ENCODE peak calls at places on chromosomes 6 and 20, in eight cellular contexts. R is endodermal cell, T is psoas muscle, F is A549, S is SK-N-SH, J is A673, D is colonic mucosa, L is IMR-90. B is an unnamed sample. For H3K9me3 and H3K4me1, the result is how much of the 10 kb centered on the place peaks cover.

GRCh38 chr6:136409598-136409997 is 120.0 kb upstream of the BCLAF1 start:
- DNase-seq in T (no peak), F (no peak), J (no peak), R (no peak), S (no peak), L (no peak), D (no peak), B (no peak)

GRCh38 chr6:166626177-166627038 is 643 bp downstream of the RPS6KA2 start:
- DNase-seq in T (no peak), J (peak), L (peak), S (peak), D (peak), R (peak), F (no peak), B (peak)

GRCh38 chr6:111888928-111889696 is 15.9 kb upstream of the FYN start:
- DNase-seq in R (peak), F (no peak), T (no peak), L (peak), J (peak), D (no peak), S (peak), B (peak)

GRCh38 chr6:107786709-107787588 is 37.2 kb downstream of the SCML4 start:
- DNase-seq in J (no peak), R (peak), T (peak), D (no peak), L (no peak), F (no peak), S (no peak), B (no peak)

GRCh38 chr20:15236812-15237211 is 899.4 kb upstream of the FLRT3 start:
- DNase-seq in L (peak), F (peak), S (peak), T (no peak), J (peak), D (peak), R (peak), B (peak)

GRCh38 chr6:137315081-137315480 is 95.9 kb upstream of the IFNGR1 start:
- DNase-seq in T (no peak), D (no peak), S (no peak), F (no peak), R (no peak), L (no peak), J (no peak), B (no peak)

GRCh38 chr6:75084872-75085381 is 120.9 kb downstream of the COL12A1 start:
- DNase-seq in D (no peak), L (no peak), R (peak), J (no peak), F (no peak), T (no peak), S (no peak), B (peak)

GRCh38 chr6:27592481-27593199 is 119.7 kb upstream of the ZNF184 start:
- DNase-seq in T (no peak), L (peak), J (peak), R (peak), S (no peak), F (peak), D (peak), B (peak)

GRCh38 chr20:3572151-3572550 is 91.0 kb downstream of the GFRA4 start:
- DNase-seq in J (no peak), R (no peak), D (no peak), T (no peak), S (no peak), F (no peak), L (peak), B (no peak)

GRCh38 chr6:156822747-156823206 is 45.6 kb downstream of the ARID1B start:
- DNase-seq in J (no peak), R (no peak), L (no peak), S (peak), D (no peak), F (no peak), T (no peak), B (no peak)

GRCh38 chr6:157644043-157644810 is 178.8 kb upstream of the SNX9 start:
- DNase-seq in S (peak), R (no peak), D (no peak), J (peak), L (no peak), T (no peak), F (peak), B (peak)

DNA sequence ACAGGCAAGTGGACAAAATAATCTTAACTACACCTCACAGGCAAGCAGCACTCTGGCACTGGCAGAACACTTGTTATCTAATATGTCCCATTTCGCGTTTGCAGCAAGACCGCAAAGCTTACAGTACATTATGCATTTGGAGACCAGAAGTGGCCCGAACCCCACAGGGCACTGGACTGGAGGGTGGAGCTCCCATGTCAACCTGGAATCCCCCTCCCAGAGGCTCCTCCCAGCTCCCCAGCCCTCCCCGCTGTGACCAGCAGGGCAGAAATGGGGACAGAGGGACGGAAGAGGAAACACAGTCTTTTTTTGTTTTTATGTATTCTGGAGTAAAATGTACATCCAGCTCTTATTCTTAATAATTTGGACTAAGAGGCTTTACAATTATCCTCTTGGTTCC is 263.7 kb downstream of the SMOC2 start:
- DNase-seq in S (no peak), D (no peak), T (no peak), L (no peak), J (no peak), R (no peak), F (no peak), B (no peak)
- H3K9me3 ChIP-seq in S (under half), D (under half), T (under half), L (half or more), J (under half), R (under half), F (under half), B (under half)

GRCh38 chr6:26457796-26458688 is at the start of gene BTN2A1:
- DNase-seq in D (peak), T (peak), F (peak), S (peak), L (peak), J (peak), R (peak), B (peak)
- TF ChIP-seq CTCF in D (no peak), T (no peak), F (peak), S (peak), L (no peak), J (no peak), R (no peak), B (no peak)

GRCh38 chr6:35599761-35600658 is 87.3 kb upstream of the TULP1 start:
- DNase-seq in L (peak), J (no peak), F (no peak), D (no peak), T (no peak), R (no peak), S (no peak), B (no peak)
- H3K4me1 ChIP-seq in L (under half), J (half or more), F (half or more), D (under half), T (half or more), R (under half), S (under half), B (under half)

DNA sequence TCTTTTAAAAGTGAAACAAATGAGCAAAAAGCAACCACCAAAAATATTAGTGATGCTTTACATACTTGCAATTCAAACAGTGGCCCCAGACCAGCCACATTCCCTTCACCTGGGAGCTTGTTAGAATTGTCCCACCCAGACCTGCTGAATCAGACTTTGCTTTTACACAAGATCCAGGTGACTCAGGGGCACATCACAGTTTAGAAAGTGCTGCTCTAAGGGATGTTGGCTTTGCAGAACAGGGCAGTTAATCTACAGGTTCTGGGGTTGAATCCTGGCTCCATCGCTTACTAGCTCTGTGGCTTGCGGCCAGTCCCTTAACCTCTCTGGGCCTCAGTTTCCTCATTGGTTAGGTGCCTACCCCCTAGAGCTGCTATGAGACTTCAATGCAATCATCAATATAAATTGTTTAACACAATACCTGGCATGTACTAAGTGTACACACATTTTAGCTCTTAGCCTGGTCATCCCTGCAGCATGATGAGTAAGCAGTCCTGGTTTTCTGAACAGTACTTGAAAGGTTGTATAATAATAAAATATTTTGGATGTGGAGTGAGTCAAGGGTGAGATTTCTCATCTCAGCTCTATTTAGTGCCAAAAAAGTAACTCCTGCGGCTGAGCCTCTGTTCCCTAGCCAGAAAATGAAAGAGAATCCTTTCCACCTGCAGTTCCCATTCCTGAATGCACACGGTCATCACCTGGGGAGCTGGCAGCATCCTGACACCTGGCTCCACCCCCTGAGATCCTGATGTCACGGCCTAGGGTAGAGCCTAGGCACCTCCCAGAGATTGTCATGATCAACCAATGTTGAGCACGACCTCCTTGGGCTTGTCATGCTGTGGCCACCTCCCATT is 162.7 kb downstream of the ANKRD60 start:
- DNase-seq in J (no peak), S (no peak), R (peak), D (peak), L (no peak), T (no peak), F (no peak), B (no peak)
- H3K9me3 ChIP-seq in J (under half), S (under half), R (under half), D (under half), L (under half), T (under half), F (under half), B (under half)

GRCh38 chr6:132715204-132715603 is 1.3 kb upstream of the VNN1 start:
- DNase-seq in F (peak), J (peak), T (no peak), D (peak), L (peak), S (peak), R (peak), B (peak)
- TF ChIP-seq CTCF in F (peak), J (peak), T (peak), D (peak), L (peak), S (no peak), R (peak), B (peak)

GRCh38 chr6:149334682-149335160 is 17.2 kb downstream of the TAB2 start:
- DNase-seq in J (no peak), R (no peak), L (peak), S (no peak), F (peak), D (no peak), T (peak), B (no peak)

GRCh38 chr6:149335924-149336323 is 18.4 kb downstream of the TAB2 start:
- DNase-seq in T (peak), D (no peak), J (peak), R (no peak), S (no peak), L (peak), F (peak), B (no peak)

GRCh38 chr6:149340200-149340599 is 22.7 kb downstream of the TAB2 start:
- DNase-seq in F (no peak), L (no peak), D (no peak), R (no peak), J (no peak), T (no peak), S (no peak), B (no peak)

GRCh38 chr6:149336529-149336928 is 19.0 kb downstream of the TAB2 start:
- DNase-seq in S (no peak), L (no peak), T (no peak), R (no peak), J (no peak), D (no peak), F (peak), B (no peak)

DNA sequence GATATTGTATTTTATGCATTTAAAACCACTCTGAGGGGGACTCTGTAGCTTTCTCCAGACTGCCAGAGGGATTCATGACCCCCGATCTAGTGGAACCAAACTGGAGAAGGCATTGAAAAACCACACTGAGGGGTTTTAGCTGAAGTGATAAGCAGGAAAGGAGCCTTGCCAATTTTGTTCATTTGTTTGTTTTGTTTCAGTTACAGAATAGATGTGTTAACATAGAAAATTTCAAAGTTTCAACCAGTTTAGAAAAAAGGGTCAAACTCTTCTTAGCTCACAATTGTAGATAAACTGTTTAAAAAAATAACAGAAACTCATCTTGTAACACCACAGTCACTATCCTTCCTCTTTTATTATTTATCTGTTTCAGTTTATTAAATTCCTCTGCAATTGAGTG is 19.8 kb downstream of the TAB2 start:
- DNase-seq in J (no peak), L (peak), D (no peak), R (no peak), S (no peak), T (no peak), F (no peak), B (no peak)
- H3K4me1 ChIP-seq in J (under half), L (under half), D (under half), R (under half), S (under half), T (half or more), F (half or more), B (under half)

GRCh38 chr6:164359036-164359435 is 944.5 kb downstream of the QKI start:
- DNase-seq in S (no peak), J (no peak), R (no peak), F (no peak), T (no peak), D (no peak), L (no peak), B (no peak)

GRCh38 chr6:164359441-164359840 is 944.9 kb downstream of the QKI start:
- DNase-seq in T (no peak), D (no peak), S (no peak), J (no peak), F (no peak), R (no peak), L (no peak), B (no peak)

GRCh38 chr6:164356814-164357213 is 942.3 kb downstream of the QKI start:
- DNase-seq in R (no peak), L (no peak), D (no peak), J (no peak), F (no peak), S (no peak), T (no peak), B (no peak)
- H3K9me3 ChIP-seq in R (under half), L (under half), D (under half), J (under half), F (under half), S (under half), T (under half), B (under half)

GRCh38 chr6:71383476-71383875 is 94.9 kb downstream of the OGFRL1 start:
- DNase-seq in F (no peak), S (no peak), L (no peak), D (no peak), T (no peak), J (no peak), R (no peak), B (peak)
- TF ChIP-seq CTCF in F (no peak), S (no peak), L (no peak), D (no peak), T (no peak), J (no peak), R (no peak), B (no peak)

DNA sequence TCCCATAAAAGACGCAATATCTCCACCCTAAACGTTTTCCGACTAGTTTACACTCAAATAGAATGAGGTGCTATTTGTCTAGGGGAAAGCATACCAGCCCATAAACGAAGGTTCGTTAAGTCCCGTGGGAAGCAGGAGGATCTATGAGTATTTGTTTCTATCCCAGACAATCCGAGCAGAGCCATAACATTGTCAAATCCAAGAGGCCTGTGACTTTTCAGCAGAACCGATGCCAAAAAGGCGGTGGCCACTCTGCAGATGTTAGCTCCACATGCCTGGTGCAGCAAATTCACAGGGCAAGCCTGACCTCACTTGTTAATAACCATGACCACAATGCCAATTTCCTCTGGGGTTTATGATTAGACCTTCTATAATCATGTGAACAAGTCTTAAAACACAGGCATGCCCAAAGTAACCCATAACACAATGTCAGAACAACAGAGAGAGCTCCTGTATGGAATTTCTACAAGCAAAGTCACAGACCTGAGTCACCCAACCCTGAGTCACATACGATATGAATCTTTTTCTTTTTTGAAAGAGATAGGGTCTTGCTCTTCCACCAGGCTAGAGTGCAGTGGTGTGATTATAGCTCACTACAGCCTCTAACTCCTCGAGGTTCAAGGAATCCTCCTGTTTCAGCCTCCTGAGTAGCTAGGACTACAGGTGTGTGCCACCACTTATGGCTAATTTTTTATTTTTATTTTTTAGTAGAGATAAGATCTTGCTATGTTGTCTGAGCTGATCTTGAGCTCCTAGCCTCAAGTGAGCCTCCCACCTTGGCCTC is 123.3 kb downstream of the KIF13A start:
- DNase-seq in R (no peak), S (no peak), T (peak), L (peak), J (no peak), D (peak), F (peak), B (no peak)
- H3K4me1 ChIP-seq in R (under half), S (under half), T (half or more), L (under half), J (under half), D (under half), F (half or more), B (under half)

DNA sequence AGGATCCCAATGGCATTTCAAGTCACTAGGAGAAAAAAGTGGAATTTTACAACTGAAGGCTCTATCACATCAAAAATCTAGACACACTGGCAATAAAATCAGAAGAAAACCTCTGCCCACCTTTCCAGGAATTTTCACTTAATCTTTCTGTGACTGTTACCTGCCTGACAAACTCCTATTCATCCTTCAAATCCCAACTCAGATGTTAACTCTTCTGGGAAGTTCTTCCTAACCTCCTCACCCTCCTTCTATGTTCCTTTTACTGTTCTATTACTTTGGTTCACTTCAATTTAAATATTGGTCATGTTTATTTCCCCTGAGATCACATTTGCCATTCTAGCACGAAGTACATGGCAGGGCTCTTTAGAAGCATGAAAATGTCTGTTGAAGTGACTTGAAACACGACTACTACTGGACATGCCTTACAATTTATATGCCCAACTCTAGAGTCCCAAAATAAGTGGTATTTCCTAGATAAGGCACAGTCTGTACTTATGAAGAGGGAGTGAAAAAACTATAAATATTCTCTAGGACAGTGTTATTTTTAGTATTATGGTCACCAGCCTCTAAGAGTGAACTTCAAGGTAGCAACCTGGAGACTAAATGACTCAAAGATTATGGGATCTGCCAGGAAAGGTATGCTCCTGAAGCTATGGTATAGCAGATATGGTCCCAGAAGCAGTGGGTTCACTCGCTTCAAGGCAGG is 17.1 kb downstream of the CHD6 start:
- DNase-seq in T (no peak), S (no peak), F (no peak), R (no peak), J (no peak), L (no peak), D (no peak), B (no peak)
- H3K9me3 ChIP-seq in T (under half), S (under half), F (under half), R (half or more), J (half or more), L (under half), D (under half), B (under half)